ENCODE peak calls at places on chromosomes 11 and 22, in four cellular contexts. One of them, this sample, is unnamed.
A peak's percentile ranks its signal among the peaks of the same experiment; 100 is the strongest.

GRCh38 chr22:42365942-42366660 is 66.1 kb downstream of the NFAM1 start:
- DNase-seq in AG09309: no peak
- DNase-seq in DMS153: no peak
- DNase-seq in NCI-H2029: no peak
- DNase-seq in this sample: no peak

GRCh38 chr11:109946322-109946846 is 146.8 kb upstream of the ZC3H12C start:
- DNase-seq in NCI-H2029: peak; percentile 61
- DNase-seq in DMS153: peak; percentile 36
- DNase-seq in AG09309: peak; percentile 92
- DNase-seq in this sample: peak; percentile 60

GRCh38 chr11:102771351-102771750 is 9.1 kb downstream of the MMP10 start:
- DNase-seq in NCI-H2029: no peak
- DNase-seq in AG09309: no peak
- DNase-seq in DMS153: no peak
- DNase-seq in this sample: no peak

GRCh38 chr11:783581-784015 is 6.3 kb downstream of the CEND1 start:
- DNase-seq in NCI-H2029: peak; percentile 90
- DNase-seq in AG09309: peak; percentile 85
- DNase-seq in DMS153: peak; percentile 54
- DNase-seq in this sample: peak; percentile 22

GRCh38 chr11:45927684-45928413 is 5.4 kb downstream of the LARGE2 start:
- DNase-seq in DMS153: no peak
- DNase-seq in NCI-H2029: no peak
- DNase-seq in AG09309: no peak
- DNase-seq in this sample: no peak

GRCh38 chr22:32754413-32755041 is 47.0 kb upstream of the TIMP3 start:
- DNase-seq in AG09309: no peak
- DNase-seq in DMS153: no peak
- DNase-seq in NCI-H2029: no peak
- DNase-seq in this sample: no peak

GRCh38 chr11:11403763-11404725 is 51.0 kb upstream of the CSNK2A3 start:
- DNase-seq in NCI-H2029: no peak
- DNase-seq in DMS153: no peak
- DNase-seq in AG09309: no peak
- DNase-seq in this sample: no peak

GRCh38 chr11:68881320-68881719 is 22.3 kb downstream of the MRPL21 start:
- DNase-seq in DMS153: no peak
- DNase-seq in AG09309: no peak
- DNase-seq in NCI-H2029: no peak
- DNase-seq in this sample: no peak

GRCh38 chr22:49209452-49210195 is 618.0 kb downstream of the BRD1 start:
- DNase-seq in AG09309: no peak
- DNase-seq in NCI-H2029: peak; percentile 31
- DNase-seq in DMS153: peak; percentile 87
- DNase-seq in this sample: peak; percentile 52

GRCh38 chr11:47216141-47216798 is 1.5 kb downstream of the DDB2 start:
- DNase-seq in DMS153: peak; percentile 11
- DNase-seq in NCI-H2029: no peak
- DNase-seq in AG09309: peak; percentile 57
- DNase-seq in this sample: no peak

GRCh38 chr11:69881467-69882269 is 62.5 kb upstream of the FGF3 start:
- DNase-seq in AG09309: no peak
- DNase-seq in DMS153: no peak
- DNase-seq in NCI-H2029: no peak
- DNase-seq in this sample: no peak

GRCh38 chr11:10017050-10017449 is 277.0 kb downstream of the SBF2 start:
- DNase-seq in DMS153: no peak
- DNase-seq in NCI-H2029: no peak
- DNase-seq in AG09309: no peak
- DNase-seq in this sample: no peak

GRCh38 chr22:37079668-37080171 is 28.2 kb downstream of the KCTD17 start:
- DNase-seq in AG09309: no peak
- DNase-seq in DMS153: no peak
- DNase-seq in NCI-H2029: no peak
- DNase-seq in this sample: no peak

GRCh38 chr11:26556582-26556981 is 15.5 kb downstream of the MUC15 start:
- DNase-seq in AG09309: no peak
- DNase-seq in DMS153: no peak
- DNase-seq in NCI-H2029: no peak
- DNase-seq in this sample: no peak

GRCh38 chr22:35540600-35541253 is at the start of gene RASD2:
- DNase-seq in AG09309: no peak
- DNase-seq in NCI-H2029: no peak
- DNase-seq in DMS153: no peak
- DNase-seq in this sample: peak; percentile 73

GRCh38 chr11:9664276-9665171 is 647 bp downstream of the SWAP70 start:
- DNase-seq in DMS153: no peak
- DNase-seq in NCI-H2029: peak; percentile 20
- DNase-seq in AG09309: no peak
- DNase-seq in this sample: peak; percentile 67

This sample was measured in ascending aorta.